ENCODE peak calls at places on chromosomes 16 and 17, in nine cellular contexts. P is cardiac muscle cell, A is PC-3, K is mucosa of descending colon, C is neural crest cell, Y is body of pancreas, S is stomach, R is MCF 10A, J is AG09319. D is an unnamed sample.
A peak's percentile ranks its signal among the peaks of the same experiment; 100 is the strongest.

GRCh38 chr16:17270111-17270510 is 200.6 kb downstream of the XYLT1 start:
- DNase-seq in C (no peak), R (no peak), J (no peak), A (no peak), Y (peak; percentile 77), K (no peak), S (no peak), P (no peak), D (no peak)

GRCh38 chr16:87047221-87048037 is 269.8 kb downstream of the C16orf95 start:
- DNase-seq in C (no peak), A (no peak), R (no peak), Y (no peak), J (no peak), K (no peak), P (no peak), S (no peak), D (no peak)

GRCh38 chr16:86664518-86665318 is 86.4 kb downstream of the FOXL1 start:
- DNase-seq in S (peak; percentile 49), R (peak; percentile 98), P (peak; percentile 85), J (no peak), C (no peak), K (no peak), A (peak; percentile 91), Y (no peak), D (peak; percentile 83)

GRCh38 chr16:60127196-60127595 is 1393.1 kb upstream of the GOT2 start:
- DNase-seq in Y (no peak), K (no peak), J (peak; percentile 28), A (no peak), C (no peak), R (no peak), P (no peak), S (no peak), D (no peak)

GRCh38 chr17:40480501-40481003 is 20.9 kb downstream of the TNS4 start:
- DNase-seq in Y (no peak), C (no peak), R (peak; percentile 73), A (peak; percentile 34), J (no peak), P (no peak), S (peak; percentile 30), K (peak; percentile 86), D (peak; percentile 98)

GRCh38 chr16:11253009-11253994 is 2.7 kb downstream of the SOCS1 start:
- DNase-seq in S (no peak), A (no peak), K (no peak), C (no peak), J (no peak), Y (no peak), R (no peak), P (no peak), D (peak; percentile 85)

GRCh38 chr17:83196088-83196765 is 116.8 kb downstream of the METRNL start:
- DNase-seq in J (peak; percentile 46), S (no peak), K (peak; percentile 47), C (no peak), A (no peak), R (peak; percentile 59), Y (peak; percentile 3), P (peak; percentile 55), D (no peak)

GRCh38 chr17:43892672-43892975 is 14.7 kb downstream of the MPP2 start:
- DNase-seq in C (no peak), P (no peak), Y (no peak), S (no peak), J (no peak), R (no peak), A (no peak), K (no peak), D (no peak)

GRCh38 chr16:28319476-28320022 is 27.2 kb downstream of the SBK1 start:
- DNase-seq in Y (no peak), J (no peak), S (no peak), K (no peak), R (no peak), C (no peak), A (no peak), P (no peak), D (no peak)

GRCh38 chr17:44793885-44794698 is 35.3 kb downstream of the ADAM11 start:
- DNase-seq in K (no peak), R (no peak), Y (no peak), C (no peak), J (no peak), S (no peak), P (peak; percentile 25), A (no peak), D (no peak)

GRCh38 chr16:75317101-75317522 is 65.7 kb upstream of the BCAR1 start:
- DNase-seq in S (no peak), K (no peak), Y (no peak), C (no peak), R (no peak), P (peak; percentile 88), A (no peak), J (no peak), D (peak; percentile 17)

GRCh38 chr17:72116692-72117469 is 3.9 kb upstream of the SOX9 start:
- DNase-seq in P (peak; percentile 47), C (peak; percentile 18), A (no peak), Y (no peak), J (no peak), K (no peak), R (no peak), S (no peak), D (no peak)

GRCh38 chr17:3894927-3895343 is 2.1 kb upstream of the CAMKK1 start:
- DNase-seq in A (peak; percentile 59), J (no peak), Y (peak; percentile 78), C (no peak), P (peak; percentile 37), R (peak; percentile 66), K (no peak), S (peak; percentile 68), D (no peak)

GRCh38 chr17:51120357-51120738 is 320 bp downstream of the SPAG9 start:
- DNase-seq in Y (peak; percentile 60), J (no peak), R (no peak), C (peak; percentile 55), K (no peak), A (no peak), S (peak; percentile 59), P (no peak), D (peak; percentile 56)

GRCh38 chr16:52068447-52069074 is 478.4 kb downstream of the TOX3 start:
- DNase-seq in P (peak; percentile 21), Y (peak; percentile 57), K (no peak), S (peak; percentile 35), C (peak; percentile 27), A (peak; percentile 5), R (peak; percentile 31), J (no peak), D (no peak)
- TF ChIP-seq CTCF in P (no peak), Y (peak; percentile 24), K (no peak), S (peak; percentile 43), C (peak; percentile 67), A (no peak), R (peak; percentile 12), J (no peak), D (no peak)

GRCh38 chr16:30722443-30722842 is 23.5 kb downstream of the SRCAP start:
- DNase-seq in P (no peak), R (no peak), J (no peak), Y (no peak), A (no peak), C (no peak), K (no peak), S (no peak), D (no peak)
- TF ChIP-seq CTCF in P (no peak), R (no peak), J (no peak), Y (no peak), A (peak; percentile 18), C (no peak), K (no peak), S (no peak), D (no peak)

DNA sequence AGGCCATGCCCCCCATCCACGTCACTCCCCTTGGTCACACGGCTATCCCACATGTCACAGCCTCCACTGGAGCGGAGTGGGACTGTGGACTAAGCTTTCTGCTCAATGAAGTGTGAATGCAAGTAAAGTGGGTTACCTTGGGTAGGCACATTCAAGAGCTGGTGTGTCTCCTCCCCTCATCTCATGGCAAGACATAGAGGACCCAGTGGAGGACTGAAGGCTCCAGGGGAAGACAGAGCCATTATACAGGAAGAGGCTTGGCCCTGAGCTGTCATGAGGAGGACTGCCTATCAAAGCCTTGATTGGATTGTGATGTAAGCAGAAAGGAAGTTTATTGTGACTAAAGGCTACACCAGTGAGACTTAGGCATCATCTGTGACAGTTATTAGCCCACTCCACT is 129.2 kb upstream of the CCL2 start:
- DNase-seq in J (no peak), Y (no peak), S (no peak), P (no peak), R (no peak), K (no peak), A (no peak), C (no peak), D (no peak)
- TF ChIP-seq CTCF in J (no peak), Y (no peak), S (no peak), P (no peak), R (no peak), K (no peak), A (no peak), C (no peak), D (no peak)

DNA sequence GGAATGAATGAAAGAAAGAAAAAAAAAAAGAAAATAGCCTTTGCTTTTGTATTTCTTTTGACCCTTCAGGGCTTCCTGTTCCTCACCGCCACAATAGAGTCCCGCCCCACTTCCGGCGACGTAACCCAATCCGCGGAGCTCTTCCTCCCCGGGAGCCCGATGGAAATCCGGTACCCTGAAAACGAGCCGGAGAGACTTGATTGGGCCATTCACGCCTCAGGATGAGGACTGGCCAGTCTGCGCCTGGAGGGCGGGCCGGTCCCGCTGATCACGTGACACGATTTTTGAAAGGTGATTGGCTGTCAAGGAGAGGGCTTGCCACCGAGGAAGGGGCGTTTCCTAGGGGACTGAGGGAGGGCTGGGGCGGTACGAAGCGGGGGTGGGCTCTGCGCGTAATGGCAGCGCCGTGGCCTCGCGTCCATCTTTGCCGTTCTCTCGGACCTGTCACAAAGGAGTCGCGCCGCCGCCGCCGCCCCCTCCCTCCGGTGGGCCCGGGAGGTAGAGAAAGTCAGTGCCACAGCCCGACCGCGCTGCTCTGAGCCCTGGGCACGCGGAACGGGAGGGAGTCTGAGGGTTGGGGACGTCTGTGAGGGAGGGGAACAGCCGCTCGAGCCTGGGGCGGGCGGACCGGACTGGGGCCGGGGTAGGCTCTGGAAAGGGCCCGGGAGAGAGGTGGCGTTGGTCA is at the start of the genes PSME3IP1 and RSPRY1:
- DNase-seq in K (peak; percentile 98), R (peak; percentile 99), S (peak; percentile 98), Y (peak; percentile 98), A (peak; percentile 99), C (peak; percentile 96), J (peak; percentile 99), P (peak; percentile 100), D (peak; percentile 99)
- TF ChIP-seq CTCF in K (no peak), R (no peak), S (no peak), Y (no peak), A (no peak), C (no peak), J (no peak), P (no peak), D (no peak)

GRCh38 chr16:78877114-78877513 is 723.4 kb downstream of the MAF start:
- DNase-seq in A (no peak), Y (no peak), J (no peak), P (no peak), R (no peak), S (no peak), C (no peak), K (no peak), D (no peak)
- TF ChIP-seq CTCF in A (no peak), Y (no peak), J (no peak), P (no peak), R (no peak), S (no peak), C (no peak), K (no peak), D (no peak)

DNA sequence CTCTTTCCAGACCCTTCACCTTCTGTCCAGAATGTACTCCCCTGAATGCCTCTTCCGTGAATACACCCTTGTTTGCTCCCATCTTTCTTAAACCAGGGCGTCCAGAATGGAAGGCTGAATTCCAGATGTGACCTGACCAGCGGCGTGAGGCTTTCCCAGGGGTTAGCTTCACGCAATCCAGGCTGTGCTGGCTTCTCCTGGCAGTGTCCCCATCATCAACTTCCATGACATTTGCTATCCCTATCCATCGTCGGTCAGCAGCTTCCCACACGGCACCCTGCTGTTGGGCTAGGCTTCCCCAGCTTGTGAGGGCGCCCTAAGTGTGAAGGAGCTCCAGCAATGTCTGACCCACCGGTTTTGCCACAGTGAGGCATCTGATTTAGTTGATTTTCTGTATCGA is 339.8 kb upstream of the TNRC6C start:
- DNase-seq in C (no peak), R (no peak), S (no peak), Y (no peak), P (no peak), J (no peak), A (no peak), K (no peak), D (no peak)
- TF ChIP-seq CTCF in C (no peak), R (no peak), S (no peak), Y (no peak), P (no peak), J (no peak), A (no peak), K (no peak), D (no peak)

D was measured in activated CD8-positive, alpha-beta T cell treated with anti-CD3 and anti-CD28 coated beads for 36 hours.